ENCODE peak calls at places on chromosome 22, in ten cellular contexts. R is aorta; M is lower lobe of right lung; O is upper lobe of left lung; K is CD4-positive, alpha-beta memory T cell; B is endothelial cell of umbilical vein; T is Peyer's patch; G is ascending aorta; Y is body of pancreas; W is uterus. Q is an unnamed sample. For H3K4me1, the result is how much of the 10 kb centered on the place peaks cover.

GRCh38 chr22:44462246-44463015 is 35.6 kb downstream of the RTL6 start:
- DNase-seq in T (no peak), K (no peak), W (no peak), B (no peak), Y (no peak), M (no peak), G (no peak), O (no peak), R (no peak), Q (peak)

GRCh38 chr22:26642465-26643367 is 14.7 kb upstream of the MIAT start:
- DNase-seq in G (no peak), K (peak), B (no peak), M (peak), Y (no peak), R (no peak), T (no peak), W (no peak), O (peak), Q (no peak)

GRCh38 chr22:46137218-46137766 is 13.0 kb upstream of the PPARA start:
- DNase-seq in G (no peak), K (no peak), R (no peak), T (no peak), O (no peak), W (no peak), B (no peak), M (no peak), Y (no peak), Q (no peak)

GRCh38 chr22:17882162-17882561 is 107.9 kb upstream of the BID start:
- DNase-seq in Y (no peak), T (no peak), R (no peak), M (no peak), O (no peak), W (no peak), B (no peak), K (no peak), G (no peak), Q (no peak)

GRCh38 chr22:45468872-45469572 is 33.7 kb upstream of the FBLN1 start:
- DNase-seq in K (no peak), G (no peak), B (no peak), R (peak), W (no peak), O (no peak), T (no peak), Y (no peak), M (no peak), Q (no peak)

GRCh38 chr22:19886605-19887250 is 32.1 kb upstream of the GNB1L start:
- DNase-seq in Y (peak), G (no peak), B (peak), T (no peak), M (peak), R (peak), W (no peak), K (peak), O (peak), Q (no peak)

GRCh38 chr22:47197735-47198500 is 435.5 kb downstream of the TBC1D22A start:
- DNase-seq in G (no peak), O (no peak), R (peak), B (no peak), T (no peak), M (no peak), K (no peak), Y (no peak), W (no peak), Q (peak)

GRCh38 chr22:32801436-32802290 is at the start of gene TIMP3:
- DNase-seq in Y (peak), K (no peak), W (peak), O (peak), T (peak), M (peak), G (peak), B (no peak), R (peak), Q (peak)

GRCh38 chr22:27406389-27406861 is 395.1 kb downstream of the MN1 start:
- DNase-seq in G (no peak), O (no peak), M (no peak), B (no peak), Y (no peak), T (no peak), K (no peak), W (no peak), R (no peak), Q (no peak)

GRCh38 chr22:29093501-29093921 is 20.7 kb downstream of the KREMEN1 start:
- DNase-seq in M (no peak), W (no peak), B (no peak), K (no peak), T (no peak), G (no peak), O (no peak), R (no peak), Y (no peak), Q (no peak)

GRCh38 chr22:41842996-41843970 is 10.4 kb downstream of the SREBF2 start:
- DNase-seq in B (no peak), O (no peak), G (no peak), T (no peak), R (no peak), W (no peak), M (no peak), Y (peak), K (no peak), Q (no peak)

GRCh38 chr22:41836551-41836950 is 3.6 kb downstream of the SREBF2 start:
- DNase-seq in K (no peak), O (no peak), Y (no peak), T (no peak), G (no peak), W (no peak), B (no peak), M (no peak), R (no peak), Q (no peak)

GRCh38 chr22:41838842-41839618 is 6.1 kb downstream of the SREBF2 start:
- DNase-seq in O (no peak), M (no peak), G (no peak), R (no peak), K (no peak), T (no peak), Y (no peak), B (no peak), W (no peak), Q (no peak)

GRCh38 chr22:41841085-41841712 is 8.3 kb downstream of the SREBF2 start:
- DNase-seq in B (no peak), T (no peak), O (no peak), R (no peak), Y (no peak), G (no peak), W (no peak), M (no peak), K (no peak), Q (no peak)

GRCh38 chr22:41840216-41840615 is 7.3 kb downstream of the SREBF2 start:
- DNase-seq in B (no peak), Y (no peak), T (no peak), K (no peak), W (no peak), O (no peak), G (no peak), M (no peak), R (no peak), Q (no peak)
- H3K4me3 ChIP-seq in B (no peak), Y (no peak), T (no peak), K (no peak), W (no peak), O (no peak), G (no peak), M (no peak), R (no peak), Q (no peak)

GRCh38 chr22:24992946-24993345 is 40.4 kb downstream of the KIAA1671 start:
- DNase-seq in Y (no peak), K (no peak), R (no peak), B (no peak), W (no peak), G (no peak), O (no peak), M (no peak), T (no peak), Q (no peak)
- H3K4me1 ChIP-seq in Y (under half), K (under half), R (under half), B (under half), W (under half), G (under half), O (under half), M (under half), T (under half), Q (half or more)

DNA sequence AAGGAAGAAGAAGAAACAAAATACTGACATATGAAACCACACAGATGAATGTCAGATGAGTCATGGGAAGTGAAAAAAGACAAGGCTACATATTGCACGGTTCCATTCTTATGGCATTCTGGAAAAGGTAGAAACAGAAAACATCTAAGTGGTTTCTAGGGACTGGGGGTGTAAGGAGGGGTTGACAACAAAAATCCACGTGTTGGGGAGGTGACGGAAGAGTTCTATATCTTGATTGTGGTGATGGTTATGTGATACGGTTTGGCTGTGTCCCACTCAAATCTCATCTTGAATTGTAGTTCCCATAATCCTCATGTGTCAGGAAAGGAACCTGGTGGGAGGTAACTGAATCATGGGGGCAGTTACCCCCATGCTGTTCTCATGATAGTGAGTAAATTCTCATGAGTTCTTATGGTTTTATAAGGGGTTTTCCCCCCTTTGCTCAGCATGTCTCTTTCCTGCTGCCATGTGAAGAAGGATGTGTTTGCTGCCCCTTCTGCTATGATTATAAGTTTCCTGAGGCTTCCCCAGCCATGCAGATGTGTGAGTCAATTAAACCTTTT is 6.4 kb upstream of the ARFGAP3 start:
- DNase-seq in T (no peak), G (no peak), W (no peak), R (no peak), M (no peak), B (peak), Y (no peak), K (no peak), O (no peak), Q (no peak)
- H3K4me3 ChIP-seq in T (no peak), G (no peak), W (no peak), R (no peak), M (no peak), B (no peak), Y (no peak), K (no peak), O (no peak), Q (no peak)

DNA sequence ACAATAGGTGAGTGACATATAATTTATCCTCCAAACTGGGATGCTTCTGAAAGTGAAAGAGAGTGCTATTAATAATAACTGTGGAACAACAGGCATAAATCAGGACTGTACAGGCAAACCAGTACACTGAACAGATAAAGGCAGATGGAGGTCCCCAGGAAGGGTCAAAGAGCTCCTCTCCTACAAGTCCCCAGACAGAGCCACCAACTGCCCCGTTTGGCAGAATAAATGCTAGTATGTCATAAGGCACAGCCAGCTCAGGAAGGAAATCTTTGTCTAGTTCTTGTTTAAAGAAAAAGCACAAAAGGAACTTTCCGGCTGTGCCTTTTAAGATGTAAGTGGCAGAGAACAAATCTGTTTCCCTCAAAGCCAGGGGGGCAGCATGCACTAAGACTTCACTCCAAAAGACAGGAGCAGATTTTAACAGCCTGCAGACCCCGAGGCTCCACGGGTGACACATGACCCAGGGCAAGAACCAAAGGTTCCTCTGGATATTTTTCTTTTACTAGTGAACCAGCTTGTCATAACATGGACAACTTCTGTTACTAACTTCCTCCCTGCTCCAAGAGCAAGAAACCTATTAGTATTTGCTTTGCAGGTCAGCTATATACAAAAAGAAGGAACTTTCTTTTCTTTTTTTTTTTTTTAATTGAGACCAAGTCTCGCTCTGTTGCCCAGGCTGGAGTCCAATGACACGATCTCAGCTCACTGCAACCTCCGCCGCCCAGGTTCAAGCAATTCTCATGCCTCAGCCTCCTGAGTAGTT is 50.2 kb downstream of the MYH9 start:
- DNase-seq in R (no peak), B (no peak), W (no peak), K (no peak), G (no peak), O (no peak), Y (no peak), M (no peak), T (no peak), Q (no peak)
- H3K4me1 ChIP-seq in R (under half), B (half or more), W (under half), K (half or more), G (half or more), O (half or more), Y (half or more), M (half or more), T (under half), Q (under half)

DNA sequence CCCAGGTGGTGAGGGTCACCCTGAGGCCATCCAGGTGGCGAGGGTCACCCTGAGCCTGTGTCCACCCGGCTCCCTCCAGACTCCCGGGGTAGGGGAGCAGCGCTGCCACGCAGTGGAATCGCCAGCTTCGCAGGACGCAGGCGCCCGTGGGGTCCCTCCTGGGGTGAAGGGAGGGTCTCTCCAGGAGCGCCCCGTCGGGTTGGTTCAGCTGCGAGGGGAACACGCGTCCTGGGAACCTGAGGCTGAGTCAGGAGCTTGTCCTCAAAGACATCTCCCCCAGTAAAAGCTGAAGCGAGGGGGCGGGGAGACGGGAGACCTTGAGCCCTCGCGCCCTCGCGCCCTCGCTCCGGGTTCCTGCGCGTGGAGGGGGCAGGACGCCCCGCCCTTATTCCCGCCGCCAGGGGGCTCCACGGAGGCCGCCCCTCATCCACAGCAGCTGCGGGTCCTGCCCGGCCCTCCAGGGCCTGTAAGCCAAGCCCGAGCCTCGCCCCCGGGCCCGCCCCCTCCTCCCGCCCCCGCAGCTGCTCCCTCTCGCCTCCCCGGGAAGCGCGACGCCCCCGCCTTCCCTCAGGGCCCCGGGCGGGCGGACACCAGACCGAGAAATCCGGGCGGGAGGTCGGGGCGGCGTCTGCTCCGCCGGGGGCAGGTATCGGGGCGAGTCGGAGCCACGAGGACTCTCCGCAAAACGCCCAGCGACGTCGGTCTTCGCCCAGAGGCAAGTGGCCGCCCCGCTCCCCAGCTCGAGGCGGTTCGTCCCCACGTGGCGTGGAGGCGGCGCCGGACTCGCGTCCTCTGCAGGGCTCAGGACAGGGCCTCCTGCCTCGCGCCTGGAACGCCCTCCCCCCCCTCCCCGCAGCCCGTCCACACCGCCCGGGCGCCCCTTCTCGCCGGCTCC is 22.8 kb downstream of the PIM3 start:
- DNase-seq in T (peak), G (no peak), O (no peak), Y (peak), B (no peak), M (peak), W (peak), R (peak), K (no peak), Q (no peak)
- H3K4me3 ChIP-seq in T (no peak), G (peak), O (peak), Y (no peak), B (peak), M (peak), W (no peak), R (no peak), K (no peak), Q (peak)

Q was measured in right atrium auricular region.